ENCODE peak calls at places on chromosomes 3 and 15, in five cellular contexts. X, B, Y, K and I are unnamed samples.

GRCh38 chr3:196650740-196651311 is 11.3 kb downstream of the NRROS start:
- DNase-seq in K (no peak), X (no peak), B (peak), Y (no peak), I (no peak)

GRCh38 chr3:16665282-16665741 is 60.1 kb upstream of the DAZL start:
- DNase-seq in K (no peak), B (no peak), Y (no peak), X (no peak), I (no peak)

GRCh38 chr3:38142959-38143358 is 4.5 kb downstream of the MYD88 start:
- DNase-seq in Y (no peak), K (no peak), B (no peak), X (no peak), I (no peak)

GRCh38 chr3:139198929-139199328 is 144.9 kb upstream of the MRPS22 start:
- DNase-seq in K (no peak), Y (no peak), X (no peak), B (no peak), I (no peak)

GRCh38 chr15:67064607-67065530 is 533 bp upstream of the SMAD3 start:
- DNase-seq in Y (peak), B (peak), X (peak), K (peak), I (no peak)

GRCh38 chr15:48507416-48508065 is 138.0 kb downstream of the FBN1 start:
- DNase-seq in Y (no peak), X (peak), B (no peak), K (peak), I (no peak)

GRCh38 chr3:131840151-131840797 is 194.5 kb downstream of the CPNE4 start:
- DNase-seq in B (no peak), Y (no peak), K (no peak), X (no peak), I (no peak)

GRCh38 chr15:44735482-44736260 is 657 bp upstream of the TRIM69 start:
- DNase-seq in K (peak), X (no peak), B (peak), Y (peak), I (no peak)

GRCh38 chr3:172177046-172177445 is 137.7 kb downstream of the FNDC3B start:
- DNase-seq in K (no peak), X (no peak), Y (no peak), B (no peak), I (no peak)

GRCh38 chr3:14322001-14322400 is 80.4 kb upstream of the SLC6A6 start:
- DNase-seq in B (no peak), Y (no peak), X (no peak), K (no peak), I (no peak)

GRCh38 chr3:8625991-8626390 is 18.6 kb downstream of the SSUH2 start:
- DNase-seq in B (no peak), K (no peak), X (no peak), Y (peak), I (no peak)

GRCh38 chr3:133996251-133996661 is 33.5 kb downstream of the SLCO2A1 start:
- DNase-seq in X (peak), K (no peak), B (no peak), Y (no peak), I (no peak)

GRCh38 chr3:173823911-173824460 is 426.4 kb downstream of the NLGN1 start:
- DNase-seq in X (no peak), Y (no peak), B (no peak), K (no peak), I (no peak)

GRCh38 chr15:55694652-55695150 is 48.3 kb downstream of the PRTG start:
- DNase-seq in Y (no peak), X (peak), B (no peak), K (peak), I (no peak)

GRCh38 chr3:149442845-149443544 is 31.5 kb upstream of the TM4SF4 start:
- DNase-seq in Y (no peak), X (no peak), K (no peak), B (no peak), I (no peak)

GRCh38 chr15:57060799-57061198 is 142.4 kb downstream of the TCF12 start:
- DNase-seq in Y (no peak), X (no peak), B (no peak), K (no peak), I (no peak)